ENCODE peak calls at places on chromosomes 1 and 21, in eight cellular contexts. H is NCI-H1105, P is T-helper 9 cell, X is keratinocyte, O is choroid plexus epithelial cell, A is iPS-NIHi11, Y is T47D, Q is EL. C is an unnamed sample.

GRCh38 chr1:209367031-209367813 is 216.3 kb upstream of the CAMK1G start:
- DNase-seq in Q (peak; percentile 82), H (no peak), O (peak; percentile 64), X (no peak), A (no peak), Y (no peak), P (no peak), C (no peak)

GRCh38 chr1:82920418-82921248 is 1078.3 kb downstream of the TTLL7 start:
- DNase-seq in Y (no peak), O (peak; percentile 10), Q (no peak), A (no peak), X (no peak), P (no peak), H (no peak), C (no peak)

GRCh38 chr1:26391450-26391849 is 18.9 kb upstream of the ZNF683 start:
- DNase-seq in O (peak; percentile 76), X (peak; percentile 28), H (no peak), A (peak; percentile 80), Q (peak; percentile 71), P (peak; percentile 21), Y (peak; percentile 61), C (peak; percentile 54)

GRCh38 chr1:24910751-24911650 is 19.1 kb downstream of the RUNX3 start:
- DNase-seq in H (no peak), O (peak; percentile 72), P (peak; percentile 66), Q (no peak), A (no peak), X (no peak), Y (no peak), C (peak; percentile 77)

GRCh38 chr1:34985063-34985770 is at the start of gene TMEM35B:
- DNase-seq in O (peak; percentile 57), A (peak; percentile 83), Y (peak; percentile 42), Q (peak; percentile 63), H (peak; percentile 27), X (no peak), P (peak; percentile 68), C (peak; percentile 68)

GRCh38 chr1:63906053-63906704 is 132.4 kb downstream of the ROR1 start:
- DNase-seq in X (no peak), P (no peak), Q (no peak), A (no peak), Y (no peak), O (peak; percentile 35), H (no peak), C (no peak)

GRCh38 chr1:157512036-157512969 is 40.0 kb downstream of the FCRL5 start:
- DNase-seq in A (no peak), Y (no peak), P (no peak), X (no peak), O (no peak), H (no peak), Q (no peak), C (no peak)

GRCh38 chr1:151108331-151108730 is 37.8 kb downstream of the GABPB2 start:
- DNase-seq in Q (no peak), P (no peak), H (no peak), X (no peak), A (no peak), O (no peak), Y (no peak), C (no peak)

GRCh38 chr1:91730781-91731732 is 154.9 kb downstream of the TGFBR3 start:
- DNase-seq in X (no peak), Q (peak; percentile 23), Y (no peak), P (no peak), A (peak; percentile 23), H (no peak), O (peak; percentile 58), C (peak; percentile 26)

GRCh38 chr21:19353271-19353670 is 949.7 kb upstream of the TMPRSS15 start:
- DNase-seq in Y (no peak), A (peak; percentile 8), X (no peak), O (no peak), H (no peak), P (no peak), Q (no peak), C (no peak)

GRCh38 chr21:42038826-42039425 is 28.8 kb upstream of the ZBTB21 start:
- DNase-seq in O (peak; percentile 61), Q (peak; percentile 40), X (no peak), Y (no peak), A (no peak), H (no peak), P (no peak), C (no peak)

C was measured in HuH-7.